ENCODE peak calls at places on chromosomes 13 and 19, in ten cellular contexts. F is NCI-H1105; X is stimulated activated CD8-positive, alpha-beta memory T cell treated with anti-CD3 and anti-CD28 coated beads, Interleukin-12 subunit alpha, Interleukin-12 subunit beta, amount 100 ng/mL, for 4 hours; Z is fibroblast of pulmonary artery; U is keratinocyte; I is AG10803; P is GM10248; Q is left cardiac atrium; Y is stimulated activated CD4-positive, alpha-beta T cell treated with anti-CD3 and anti-CD28 coated beads, Interleukin-12 subunit alpha, Interleukin-12 subunit beta, amount 100 ng/mL, for 4 hours; L is KBM-7. J is an unnamed sample.

GRCh38 chr13:113110048-113110851 is 4.7 kb downstream of the F7 start:
- DNase-seq in X (peak; percentile 48), L (no peak), Z (no peak), U (no peak), F (no peak), Q (peak; percentile 31), Y (peak; percentile 47), I (peak; percentile 8), P (no peak), J (no peak)

GRCh38 chr19:11737964-11738745 is 591 bp downstream of the ZNF823 start:
- DNase-seq in L (peak; percentile 46), X (peak; percentile 3), P (peak; percentile 50), F (no peak), I (peak; percentile 14), Z (peak; percentile 22), U (no peak), Q (peak; percentile 45), Y (peak; percentile 23), J (peak; percentile 77)

GRCh38 chr13:73059460-73060250 is 850 bp downstream of the KLF5 start:
- DNase-seq in U (no peak), F (no peak), Y (peak; percentile 38), X (peak; percentile 17), P (peak; percentile 69), Q (peak; percentile 40), I (peak; percentile 15), L (peak; percentile 8), Z (no peak), J (peak; percentile 81)

GRCh38 chr19:48283908-48284307 is 14.0 kb downstream of the ZNF114 start:
- DNase-seq in Q (no peak), U (no peak), F (no peak), L (no peak), I (peak; percentile 73), X (no peak), Z (peak; percentile 90), P (no peak), Y (no peak), J (no peak)

GRCh38 chr13:99237981-99238662 is 20.1 kb downstream of the GPR18 start:
- DNase-seq in L (no peak), P (peak; percentile 24), I (no peak), Y (no peak), Z (no peak), X (no peak), F (no peak), U (no peak), Q (no peak), J (no peak)

GRCh38 chr19:21134934-21135366 is 6.9 kb upstream of the ZNF431 start:
- DNase-seq in Q (no peak), F (no peak), L (no peak), P (no peak), X (no peak), Z (no peak), I (no peak), Y (no peak), U (no peak), J (no peak)

GRCh38 chr19:43574424-43575155 is 737 bp downstream of the XRCC1 start:
- DNase-seq in U (no peak), Z (no peak), F (no peak), X (no peak), L (no peak), I (no peak), Y (no peak), P (no peak), Q (no peak), J (no peak)

GRCh38 chr19:42286349-42287016 is 15.4 kb upstream of the PRR19 start:
- DNase-seq in U (no peak), X (no peak), Y (no peak), Q (peak; percentile 66), F (no peak), P (no peak), L (peak; percentile 82), Z (peak; percentile 58), I (peak; percentile 15), J (peak; percentile 82)

GRCh38 chr13:113627136-113627535 is 30.9 kb downstream of the ATP4B start:
- DNase-seq in I (no peak), L (no peak), U (no peak), F (no peak), X (no peak), Y (no peak), Q (no peak), Z (no peak), P (no peak), J (peak; percentile 43)

GRCh38 chr13:32824671-32825070 is 191.6 kb upstream of the KL start:
- DNase-seq in P (no peak), F (no peak), Y (no peak), X (no peak), Q (no peak), Z (peak; percentile 84), U (peak; percentile 78), L (no peak), I (peak; percentile 86), J (no peak)

GRCh38 chr13:112994084-112994780 is 25.2 kb downstream of the MCF2L start:
- DNase-seq in I (no peak), Q (no peak), F (no peak), U (no peak), Z (no peak), L (no peak), P (no peak), Y (no peak), X (no peak), J (peak; percentile 74)

GRCh38 chr13:30416471-30416870 is 5.8 kb upstream of the UBE2L5 start:
- DNase-seq in L (no peak), P (no peak), I (no peak), Z (no peak), Y (no peak), X (no peak), Q (no peak), F (no peak), U (no peak), J (no peak)

GRCh38 chr19:20315543-20315942 is 148.5 kb downstream of the ZNF486 start:
- DNase-seq in F (peak; percentile 53), U (no peak), Z (no peak), I (no peak), X (no peak), P (no peak), L (no peak), Y (no peak), Q (no peak), J (no peak)

GRCh38 chr13:100461309-100462035 is 127.1 kb downstream of the GGACT start:
- DNase-seq in Q (no peak), U (no peak), X (no peak), I (no peak), F (no peak), Z (no peak), Y (no peak), P (no peak), L (no peak), J (no peak)

GRCh38 chr19:11434703-11435056 is 241 bp downstream of the ODAD3 start:
- DNase-seq in I (no peak), Q (no peak), X (no peak), U (no peak), L (no peak), P (no peak), Z (no peak), F (no peak), Y (no peak), J (no peak)

GRCh38 chr19:17580470-17581000 is 25.1 kb downstream of the COLGALT1 start:
- DNase-seq in P (no peak), U (no peak), Q (no peak), X (no peak), Z (no peak), L (no peak), Y (no peak), I (no peak), F (no peak), J (no peak)

GRCh38 chr19:3210347-3211017 is 14.0 kb upstream of the CELF5 start:
- DNase-seq in P (peak; percentile 86), I (no peak), U (peak; percentile 7), Q (peak; percentile 52), L (peak; percentile 59), Z (peak; percentile 33), Y (peak; percentile 76), X (peak; percentile 32), F (no peak), J (peak; percentile 84)

GRCh38 chr19:48147597-48148175 is 22.5 kb downstream of the LIG1 start:
- DNase-seq in I (no peak), Q (no peak), U (no peak), L (no peak), Z (no peak), F (no peak), Y (no peak), X (no peak), P (no peak), J (no peak)

GRCh38 chr19:28878862-28879566 is 333.9 kb downstream of the UQCRFS1 start:
- DNase-seq in F (peak; percentile 69), Q (peak; percentile 71), L (peak; percentile 45), Z (peak; percentile 84), I (peak; percentile 74), P (peak; percentile 57), X (peak; percentile 2), Y (peak; percentile 52), U (no peak), J (peak; percentile 56)

GRCh38 chr19:7744199-7744786 is 3.0 kb downstream of the CD209 start:
- DNase-seq in L (no peak), I (no peak), Z (no peak), F (no peak), Y (no peak), U (no peak), P (no peak), X (no peak), Q (no peak), J (no peak)

GRCh38 chr13:24630851-24631341 is 49.3 kb upstream of the ATP12A start:
- DNase-seq in X (no peak), L (no peak), U (peak; percentile 11), P (no peak), F (no peak), I (peak; percentile 22), Z (peak; percentile 53), Y (no peak), Q (no peak), J (no peak)

GRCh38 chr13:44854264-44855060 is 134.8 kb downstream of the NUFIP1 start:
- DNase-seq in L (no peak), P (no peak), U (no peak), Z (no peak), I (no peak), Y (no peak), F (peak; percentile 11), Q (peak; percentile 69), X (no peak), J (peak; percentile 68)

GRCh38 chr13:23609414-23610186 is 39.4 kb downstream of the TNFRSF19 start:
- DNase-seq in I (peak; percentile 62), Z (peak; percentile 59), Y (no peak), X (no peak), F (peak; percentile 8), Q (no peak), L (no peak), U (no peak), P (no peak), J (no peak)

GRCh38 chr13:79723462-79724116 is 242.6 kb downstream of the NDFIP2 start:
- DNase-seq in Y (no peak), Q (no peak), F (no peak), Z (peak; percentile 17), X (no peak), P (no peak), L (no peak), U (no peak), I (no peak), J (no peak)

GRCh38 chr19:42563352-42564210 is 31.1 kb downstream of the CEACAM8 start:
- DNase-seq in Y (no peak), Z (peak; percentile 58), P (peak; percentile 68), L (peak; percentile 40), X (no peak), I (peak; percentile 40), U (no peak), Q (no peak), F (peak; percentile 21), J (no peak)

GRCh38 chr13:53631511-53631910 is 602.9 kb downstream of the OLFM4 start:
- DNase-seq in P (no peak), U (no peak), I (no peak), Q (no peak), L (no peak), X (no peak), Z (no peak), Y (no peak), F (no peak), J (no peak)

GRCh38 chr19:2775556-2776430 is 7.3 kb downstream of the SGTA start:
- DNase-seq in Z (peak; percentile 19), L (peak; percentile 51), I (peak; percentile 30), X (peak; percentile 57), Q (peak; percentile 74), P (peak; percentile 74), Y (peak; percentile 60), F (no peak), U (no peak), J (no peak)

GRCh38 chr19:18846862-18847515 is 15.2 kb downstream of the UPF1 start:
- DNase-seq in Z (peak; percentile 83), L (peak; percentile 68), Q (peak; percentile 84), X (peak; percentile 33), Y (peak; percentile 66), I (peak; percentile 88), P (peak; percentile 78), U (no peak), F (peak; percentile 70), J (peak; percentile 67)